ENCODE peak calls at places on chromosomes 2 and 18, in six cellular contexts. A, G, H, C, B and Z are unnamed samples.

GRCh38 chr2:143759455-143759854 is 630.2 kb downstream of the ARHGAP15 start:
- DNase-seq in A (no peak), G (no peak), H (no peak), C (no peak), B (no peak), Z (no peak)

GRCh38 chr2:80303825-80304521 is 579 bp downstream of the LRRTM1 start:
- DNase-seq in A (no peak), G (no peak), H (no peak), C (peak), B (no peak), Z (no peak)

GRCh38 chr2:212532585-212532984 is 6.0 kb downstream of the ERBB4 start:
- DNase-seq in A (no peak), G (no peak), H (no peak), C (no peak), B (no peak), Z (no peak)

GRCh38 chr18:2961828-2962227 is 51.1 kb downstream of the LPIN2 start:
- DNase-seq in A (no peak), G (no peak), H (no peak), C (no peak), B (no peak), Z (peak)

GRCh38 chr2:241412144-241412543 is 56.1 kb downstream of the FARP2 start:
- DNase-seq in A (peak), G (no peak), H (peak), C (peak), B (no peak), Z (peak)

GRCh38 chr18:63016270-63016669 is 300.9 kb downstream of the PHLPP1 start:
- DNase-seq in A (peak), G (peak), H (peak), C (peak), B (peak), Z (peak)

GRCh38 chr2:8132371-8132831 is 549.5 kb upstream of the ID2 start:
- DNase-seq in A (no peak), G (no peak), H (no peak), C (no peak), B (no peak), Z (no peak)

GRCh38 chr2:240369725-240370585 is 65.5 kb upstream of the GPC1 start:
- DNase-seq in A (peak), G (peak), H (no peak), C (no peak), B (no peak), Z (no peak)

GRCh38 chr2:31271851-31272267 is 37.9 kb downstream of the EHD3 start:
- DNase-seq in A (no peak), G (no peak), H (no peak), C (no peak), B (no peak), Z (no peak)

GRCh38 chr2:32697156-32697555 is 69.3 kb downstream of the TTC27 start:
- DNase-seq in A (no peak), G (no peak), H (no peak), C (no peak), B (no peak), Z (peak)

GRCh38 chr2:236309669-236310029 is 45.4 kb upstream of the ASB18 start:
- DNase-seq in A (no peak), G (peak), H (peak), C (peak), B (no peak), Z (peak)

GRCh38 chr2:60355849-60356261 is 197.6 kb downstream of the BCL11A start:
- DNase-seq in A (no peak), G (no peak), H (no peak), C (no peak), B (no peak), Z (peak)

GRCh38 chr18:55318864-55319516 is 269.0 kb downstream of the TCF4 start:
- DNase-seq in A (no peak), G (no peak), H (peak), C (no peak), B (no peak), Z (no peak)

GRCh38 chr18:58793361-58793760 is 71.3 kb upstream of the ZNF532 start:
- DNase-seq in A (no peak), G (peak), H (no peak), C (no peak), B (no peak), Z (no peak)

GRCh38 chr2:201931955-201932354 is 101.7 kb upstream of the FZD7 start:
- DNase-seq in A (no peak), G (no peak), H (no peak), C (no peak), B (no peak), Z (no peak)
- H3K4me3 ChIP-seq in A (no peak), G (no peak), H (no peak), C (no peak), B (no peak), Z (no peak)

GRCh38 chr2:72895154-72895553 is 7.9 kb downstream of the SPR start:
- DNase-seq in A (no peak), G (no peak), H (no peak), C (no peak), B (no peak), Z (peak)

GRCh38 chr2:72893594-72894319 is 6.5 kb downstream of the SPR start:
- DNase-seq in A (no peak), G (peak), H (peak), C (peak), B (peak), Z (peak)

GRCh38 chr2:72891091-72891818 is 4.0 kb downstream of the SPR start:
- DNase-seq in A (no peak), G (no peak), H (no peak), C (no peak), B (no peak), Z (no peak)

GRCh38 chr2:72894466-72894865 is 7.3 kb downstream of the SPR start:
- DNase-seq in A (no peak), G (no peak), H (no peak), C (no peak), B (no peak), Z (no peak)

GRCh38 chr2:72892506-72893173 is 5.4 kb downstream of the SPR start:
- DNase-seq in A (no peak), G (peak), H (peak), C (peak), B (no peak), Z (peak)
- TF ChIP-seq MAX in A (no peak), G (no peak), H (no peak), C (no peak), B (no peak), Z (no peak)

DNA sequence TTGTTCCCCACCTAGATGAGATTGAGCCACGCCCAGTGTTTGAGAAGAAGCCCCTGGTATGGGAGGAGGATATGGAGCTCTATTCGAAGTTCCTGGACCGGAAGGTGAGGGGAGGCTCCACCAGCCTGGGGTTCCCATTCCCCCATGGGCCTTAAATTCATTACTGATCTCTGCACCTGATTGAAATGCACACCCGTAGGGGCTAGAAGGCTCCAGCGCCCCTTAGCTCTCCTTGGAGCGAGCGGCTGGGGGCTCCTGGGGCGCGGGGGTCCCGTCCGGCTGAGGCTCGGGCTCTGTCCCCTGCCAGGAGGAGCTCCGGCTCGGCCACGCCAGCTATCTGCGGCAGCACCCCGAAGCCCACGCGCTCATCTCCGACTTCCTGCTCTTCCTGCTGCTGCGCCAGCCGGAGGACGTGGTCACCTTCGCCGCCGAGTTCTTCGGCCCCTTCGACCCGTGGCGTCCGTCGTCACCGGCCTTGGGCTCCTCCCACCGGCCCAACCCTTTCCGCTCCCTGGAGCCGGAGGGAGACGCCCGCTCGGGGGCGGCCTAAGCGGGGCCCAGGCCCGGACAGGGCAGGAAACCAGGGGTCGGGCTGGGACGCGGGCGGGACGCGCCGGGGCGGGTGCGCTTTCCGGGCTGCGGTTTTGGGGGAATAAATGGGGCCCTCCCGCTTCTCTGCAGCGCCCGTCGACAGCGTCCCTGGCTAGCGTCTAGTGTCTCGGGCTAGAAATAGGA is 10.9 kb downstream of the CATIP start:
- DNase-seq in A (peak), G (peak), H (peak), C (peak), B (peak), Z (peak)
- TF ChIP-seq POLR2A in A (peak), G (peak), H (peak), C (peak), B (peak), Z (peak)

GRCh38 chr2:113061896-113062770 is 3.1 kb downstream of the IL36RN start:
- DNase-seq in A (no peak), G (no peak), H (no peak), C (no peak), B (no peak), Z (no peak)
- H3K4me3 ChIP-seq in A (no peak), G (no peak), H (no peak), C (no peak), B (no peak), Z (no peak)

GRCh38 chr2:199273043-199273647 is 184.6 kb downstream of the SATB2 start:
- DNase-seq in A (no peak), G (no peak), H (no peak), C (no peak), B (no peak), Z (peak)
- TF ChIP-seq MAX in A (no peak), G (no peak), H (no peak), C (no peak), B (no peak), Z (no peak)

GRCh38 chr18:36153203-36153602 is 23.5 kb downstream of the ELP2 start:
- DNase-seq in A (no peak), G (no peak), H (no peak), C (no peak), B (no peak), Z (no peak)
- TF ChIP-seq POLR2A in A (no peak), G (no peak), H (no peak), C (no peak), B (no peak), Z (no peak)

DNA sequence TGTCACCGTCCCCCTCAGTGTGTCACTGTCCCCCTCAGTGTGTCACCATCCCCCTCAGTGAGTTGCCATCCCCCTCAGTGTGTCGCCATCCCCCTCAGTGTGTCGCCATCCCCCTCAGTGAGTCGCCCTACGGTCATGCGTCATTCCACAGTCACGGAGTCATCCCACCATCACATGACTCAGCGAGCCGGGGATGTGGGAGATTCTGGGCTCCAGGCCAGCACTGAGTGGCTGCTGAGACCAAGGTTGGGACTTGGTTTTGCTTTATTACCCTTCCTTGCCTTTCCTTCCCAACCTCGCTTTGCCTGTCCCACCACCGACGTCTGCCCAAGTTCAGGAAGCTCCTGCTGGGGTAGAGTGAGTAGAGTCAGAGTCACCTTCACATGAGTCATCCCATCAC is 485.4 kb upstream of the SALL3 start:
- DNase-seq in A (no peak), G (no peak), H (no peak), C (no peak), B (no peak), Z (no peak)
- H3K4me3 ChIP-seq in A (no peak), G (no peak), H (no peak), C (no peak), B (no peak), Z (no peak)

DNA sequence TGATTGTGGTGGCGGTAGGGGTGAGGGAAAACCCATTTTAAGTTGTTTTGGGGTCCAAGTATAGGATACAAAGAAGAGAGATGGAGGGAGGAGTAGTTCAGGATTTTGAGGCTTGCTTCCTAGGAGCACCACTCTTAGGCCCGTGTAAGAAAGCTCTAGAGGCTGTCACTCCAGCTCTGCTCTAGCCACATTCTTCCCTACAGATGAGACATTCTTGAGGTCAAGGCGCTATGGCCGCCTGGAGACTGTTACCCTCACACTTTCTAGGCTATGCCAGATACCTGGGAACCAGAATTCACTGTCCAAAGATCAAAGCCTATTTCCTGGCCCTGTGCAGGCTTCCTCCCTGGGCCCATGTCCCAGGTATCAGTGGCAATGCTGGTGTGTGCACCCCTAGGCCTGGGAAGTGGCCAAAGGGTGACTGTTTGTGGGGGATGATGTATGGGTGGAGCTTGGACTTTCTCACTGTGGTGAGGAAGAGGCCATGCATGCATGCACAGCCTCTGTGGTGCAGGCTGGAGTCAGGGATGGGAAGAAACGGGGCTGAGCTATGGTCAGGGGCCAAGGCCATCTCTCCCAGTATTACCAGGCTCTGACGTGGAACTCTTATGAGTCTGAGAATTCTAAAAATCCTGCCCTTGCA is 7.0 kb upstream of the TTL start:
- DNase-seq in A (no peak), G (no peak), H (no peak), C (no peak), B (no peak), Z (no peak)
- TF ChIP-seq MAX in A (no peak), G (no peak), H (no peak), C (no peak), B (no peak), Z (no peak)